ENCODE peak calls at places on chromosome 22, in seven cellular contexts. One of them, this sample, is unnamed.

GRCh38 chr22:45966892-45967365 is 10.0 kb downstream of the WNT7B start:
- DNase-seq in SK-N-SH: no peak
- DNase-seq in GM23248: no peak
- DNase-seq in HCT116: no peak
- DNase-seq in hepatocyte: no peak
- DNase-seq in neural progenitor cell: peak; percentile 75
- DNase-seq in GM23338: peak; percentile 50
- DNase-seq in this sample: no peak

GRCh38 chr22:44473166-44473565 is 24.9 kb downstream of the RTL6 start:
- DNase-seq in SK-N-SH: no peak
- DNase-seq in GM23248: no peak
- DNase-seq in HCT116: no peak
- DNase-seq in hepatocyte: no peak
- DNase-seq in neural progenitor cell: no peak
- DNase-seq in GM23338: no peak
- DNase-seq in this sample: no peak

GRCh38 chr22:28896611-28897010 is 13.2 kb downstream of the ZNRF3 start:
- DNase-seq in SK-N-SH: no peak
- DNase-seq in GM23248: no peak
- DNase-seq in HCT116: no peak
- DNase-seq in hepatocyte: no peak
- DNase-seq in neural progenitor cell: no peak
- DNase-seq in GM23338: peak; percentile 80
- DNase-seq in this sample: no peak

GRCh38 chr22:46025973-46026906 is 49.3 kb upstream of the WNT7B start:
- DNase-seq in SK-N-SH: peak; percentile 29
- DNase-seq in GM23248: no peak
- DNase-seq in HCT116: no peak
- DNase-seq in hepatocyte: no peak
- DNase-seq in neural progenitor cell: no peak
- DNase-seq in GM23338: no peak
- DNase-seq in this sample: no peak

GRCh38 chr22:26322179-26322905 is 106.7 kb upstream of the ASPHD2 start:
- DNase-seq in SK-N-SH: no peak
- DNase-seq in GM23248: peak; percentile 99
- DNase-seq in HCT116: peak; percentile 8
- DNase-seq in hepatocyte: no peak
- DNase-seq in neural progenitor cell: no peak
- DNase-seq in GM23338: no peak
- DNase-seq in this sample: no peak

GRCh38 chr22:49349841-49350381 is 477.8 kb downstream of the BRD1 start:
- DNase-seq in SK-N-SH: no peak
- DNase-seq in GM23248: no peak
- DNase-seq in HCT116: no peak
- DNase-seq in hepatocyte: no peak
- DNase-seq in neural progenitor cell: no peak
- DNase-seq in GM23338: no peak
- DNase-seq in this sample: peak; percentile 25

GRCh38 chr22:44479662-44480061 is 18.4 kb downstream of the RTL6 start:
- DNase-seq in SK-N-SH: no peak
- DNase-seq in GM23248: no peak
- DNase-seq in HCT116: no peak
- DNase-seq in hepatocyte: no peak
- DNase-seq in neural progenitor cell: no peak
- DNase-seq in GM23338: no peak
- DNase-seq in this sample: no peak

GRCh38 chr22:36823177-36823839 is 6.5 kb upstream of the PVALB start:
- DNase-seq in SK-N-SH: no peak
- DNase-seq in GM23248: peak; percentile 21
- DNase-seq in HCT116: no peak
- DNase-seq in hepatocyte: no peak
- DNase-seq in neural progenitor cell: peak; percentile 58
- DNase-seq in GM23338: peak; percentile 81
- DNase-seq in this sample: no peak

GRCh38 chr22:34111210-34111824 is 191.0 kb upstream of the LARGE1 start:
- DNase-seq in SK-N-SH: peak; percentile 48
- DNase-seq in GM23248: peak; percentile 59
- DNase-seq in HCT116: no peak
- DNase-seq in hepatocyte: peak; percentile 71
- DNase-seq in neural progenitor cell: peak; percentile 67
- DNase-seq in GM23338: peak; percentile 80
- DNase-seq in this sample: peak; percentile 50

GRCh38 chr22:41636467-41636866 is 15.4 kb downstream of the XRCC6 start:
- DNase-seq in SK-N-SH: no peak
- DNase-seq in GM23248: peak; percentile 87
- DNase-seq in HCT116: no peak
- DNase-seq in hepatocyte: no peak
- DNase-seq in neural progenitor cell: no peak
- DNase-seq in GM23338: no peak
- DNase-seq in this sample: no peak

GRCh38 chr22:31173386-31174145 is 13.6 kb downstream of the RNF185 start:
- DNase-seq in SK-N-SH: no peak
- DNase-seq in GM23248: peak; percentile 93
- DNase-seq in HCT116: no peak
- DNase-seq in hepatocyte: peak; percentile 29
- DNase-seq in neural progenitor cell: no peak
- DNase-seq in GM23338: no peak
- DNase-seq in this sample: no peak

GRCh38 chr22:50545522-50546325 is at the start of gene KLHDC7B:
- DNase-seq in SK-N-SH: peak; percentile 82
- DNase-seq in GM23248: no peak
- DNase-seq in HCT116: no peak
- DNase-seq in hepatocyte: peak; percentile 16
- DNase-seq in neural progenitor cell: no peak
- DNase-seq in GM23338: no peak
- DNase-seq in this sample: no peak
- H3K4me2 ChIP-seq in SK-N-SH: no peak within 1 kb of the TSS
- H3K4me2 ChIP-seq in GM23248: no peak within 1 kb of the TSS
- H3K4me2 ChIP-seq in HCT116: peak within 1 kb of the TSS; percentile 77
- H3K4me2 ChIP-seq in hepatocyte: peak within 1 kb of the TSS; percentile 87
- H3K4me2 ChIP-seq in neural progenitor cell: no peak within 1 kb of the TSS
- H3K4me2 ChIP-seq in GM23338: no peak within 1 kb of the TSS
- H3K4me2 ChIP-seq in this sample: peak within 1 kb of the TSS; percentile 51

GRCh38 chr22:19580291-19580890 is 56.2 kb upstream of the CLDN5 start:
- DNase-seq in SK-N-SH: no peak
- DNase-seq in GM23248: no peak
- DNase-seq in HCT116: no peak
- DNase-seq in hepatocyte: no peak
- DNase-seq in neural progenitor cell: no peak
- DNase-seq in GM23338: no peak
- DNase-seq in this sample: no peak

GRCh38 chr22:19582033-19582693 is 58.0 kb upstream of the CLDN5 start:
- DNase-seq in SK-N-SH: no peak
- DNase-seq in GM23248: no peak
- DNase-seq in HCT116: no peak
- DNase-seq in hepatocyte: no peak
- DNase-seq in neural progenitor cell: no peak
- DNase-seq in GM23338: no peak
- DNase-seq in this sample: no peak

GRCh38 chr22:19579113-19579811 is 55.1 kb upstream of the CLDN5 start:
- DNase-seq in SK-N-SH: no peak
- DNase-seq in GM23248: no peak
- DNase-seq in HCT116: no peak
- DNase-seq in hepatocyte: no peak
- DNase-seq in neural progenitor cell: no peak
- DNase-seq in GM23338: no peak
- DNase-seq in this sample: peak; percentile 14

GRCh38 chr22:19578180-19579004 is 54.2 kb upstream of the CLDN5 start:
- DNase-seq in SK-N-SH: no peak
- DNase-seq in GM23248: no peak
- DNase-seq in HCT116: no peak
- DNase-seq in hepatocyte: no peak
- DNase-seq in neural progenitor cell: no peak
- DNase-seq in GM23338: no peak
- DNase-seq in this sample: no peak

DNA sequence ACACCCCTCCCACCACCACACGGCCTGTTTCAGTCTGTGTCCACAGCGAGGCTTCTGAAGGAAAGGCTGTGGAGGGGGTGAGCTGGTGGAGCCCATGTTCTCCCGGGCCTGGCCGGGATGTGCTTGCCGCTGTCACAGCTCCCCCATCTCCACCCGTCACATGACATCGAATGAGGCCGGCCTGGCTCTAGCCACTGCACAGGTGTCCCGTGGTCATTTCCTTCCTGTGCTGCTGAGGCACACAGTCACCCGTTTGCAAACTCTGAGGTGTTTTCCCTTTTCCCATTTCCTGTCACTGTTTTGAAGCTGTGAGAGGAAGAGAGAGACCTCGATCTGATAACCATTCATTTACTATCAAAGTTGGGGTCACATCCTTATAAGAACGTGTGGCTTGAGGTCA is 55.7 kb upstream of the CLDN5 start:
- DNase-seq in SK-N-SH: no peak
- DNase-seq in GM23248: no peak
- DNase-seq in HCT116: no peak
- DNase-seq in hepatocyte: no peak
- DNase-seq in neural progenitor cell: no peak
- DNase-seq in GM23338: no peak
- DNase-seq in this sample: peak; percentile 57
- TF ChIP-seq EZH2phosphoT487 in SK-N-SH: no peak
- TF ChIP-seq EZH2phosphoT487 in GM23248: no peak
- TF ChIP-seq EZH2phosphoT487 in HCT116: no peak
- TF ChIP-seq EZH2phosphoT487 in hepatocyte: no peak
- TF ChIP-seq EZH2phosphoT487 in neural progenitor cell: no peak
- TF ChIP-seq EZH2phosphoT487 in GM23338: no peak
- TF ChIP-seq EZH2phosphoT487 in this sample: no peak

DNA sequence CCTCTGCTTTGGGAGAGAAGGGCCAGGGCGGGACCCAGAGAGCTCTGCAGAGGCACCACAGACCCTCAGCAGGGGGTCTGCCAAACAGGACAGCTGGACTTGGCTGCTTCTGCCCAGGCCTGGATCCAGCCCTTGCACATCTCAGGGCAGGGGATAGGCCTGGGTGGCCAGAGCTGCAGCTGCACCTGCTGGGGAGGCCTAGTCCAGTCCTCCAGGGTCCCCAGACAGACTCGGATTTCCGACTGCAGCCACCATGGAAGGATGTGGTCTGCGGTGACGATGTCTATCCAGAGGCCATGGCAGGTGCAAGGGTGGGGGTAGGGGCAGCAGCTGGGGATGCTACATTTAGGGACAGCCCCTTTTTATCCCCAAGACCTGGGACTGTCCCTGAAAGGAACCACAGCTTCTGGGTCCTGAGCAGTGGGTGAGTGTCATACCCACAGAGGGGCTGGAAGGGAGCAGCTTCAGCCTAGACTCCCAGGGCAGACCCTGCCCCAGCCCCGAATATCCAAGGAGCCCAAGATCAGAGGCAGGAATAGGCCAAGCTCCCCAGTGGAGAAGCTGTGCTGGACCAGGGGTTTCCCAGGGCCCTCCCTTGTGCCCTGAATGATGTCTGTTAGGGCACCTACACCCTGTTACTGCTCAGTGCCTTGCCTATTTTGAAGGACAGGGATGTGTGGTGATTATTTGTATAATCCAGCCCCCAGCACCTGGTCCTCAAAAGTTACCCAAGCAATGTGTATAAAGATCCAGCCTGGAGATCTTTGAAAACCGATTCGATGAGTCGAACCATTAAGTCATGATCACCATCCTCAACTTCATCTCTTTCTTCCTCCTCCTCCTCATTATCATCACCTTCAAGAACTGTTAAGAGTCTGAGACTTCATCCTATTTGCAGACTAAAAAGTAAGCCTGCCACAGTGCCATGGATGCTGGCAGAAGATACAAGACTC is 2.5 kb upstream of the IGLL5 start:
- DNase-seq in SK-N-SH: no peak
- DNase-seq in GM23248: no peak
- DNase-seq in HCT116: no peak
- DNase-seq in hepatocyte: no peak
- DNase-seq in neural progenitor cell: no peak
- DNase-seq in GM23338: no peak
- DNase-seq in this sample: peak; percentile 97
- H3K4me1 ChIP-seq in SK-N-SH: no peaks in the 10 kb centered on the region
- H3K4me1 ChIP-seq in GM23248: no peaks in the 10 kb centered on the region
- H3K4me1 ChIP-seq in HCT116: no peaks in the 10 kb centered on the region
- H3K4me1 ChIP-seq in hepatocyte: no peaks in the 10 kb centered on the region
- H3K4me1 ChIP-seq in neural progenitor cell: no peaks in the 10 kb centered on the region
- H3K4me1 ChIP-seq in GM23338: no peaks in the 10 kb centered on the region
- H3K4me1 ChIP-seq in this sample: peaks cover 78% of the 10 kb centered on the region

GRCh38 chr22:21100149-21101032 is 54.6 kb downstream of the LRRC74B start:
- DNase-seq in SK-N-SH: no peak
- DNase-seq in GM23248: peak; percentile 29
- DNase-seq in HCT116: no peak
- DNase-seq in hepatocyte: no peak
- DNase-seq in neural progenitor cell: no peak
- DNase-seq in GM23338: no peak
- DNase-seq in this sample: no peak

GRCh38 chr22:21102659-21103267 is 57.0 kb downstream of the LRRC74B start:
- DNase-seq in SK-N-SH: peak; percentile 88
- DNase-seq in GM23248: peak; percentile 77
- DNase-seq in HCT116: peak; percentile 71
- DNase-seq in hepatocyte: peak; percentile 90
- DNase-seq in neural progenitor cell: peak; percentile 90
- DNase-seq in GM23338: peak; percentile 96
- DNase-seq in this sample: peak; percentile 76

GRCh38 chr22:21103633-21104032 is 57.9 kb downstream of the LRRC74B start:
- DNase-seq in SK-N-SH: no peak
- DNase-seq in GM23248: no peak
- DNase-seq in HCT116: no peak
- DNase-seq in hepatocyte: no peak
- DNase-seq in neural progenitor cell: no peak
- DNase-seq in GM23338: no peak
- DNase-seq in this sample: no peak

GRCh38 chr22:21104126-21104691 is 58.5 kb downstream of the LRRC74B start:
- DNase-seq in SK-N-SH: no peak
- DNase-seq in GM23248: no peak
- DNase-seq in HCT116: no peak
- DNase-seq in hepatocyte: no peak
- DNase-seq in neural progenitor cell: no peak
- DNase-seq in GM23338: no peak
- DNase-seq in this sample: no peak

GRCh38 chr22:21101877-21102638 is 56.3 kb downstream of the LRRC74B start:
- DNase-seq in SK-N-SH: no peak
- DNase-seq in GM23248: peak; percentile 31
- DNase-seq in HCT116: no peak
- DNase-seq in hepatocyte: no peak
- DNase-seq in neural progenitor cell: no peak
- DNase-seq in GM23338: no peak
- DNase-seq in this sample: no peak
- H3K4me2 ChIP-seq in SK-N-SH: no peak overlapping the region
- H3K4me2 ChIP-seq in GM23248: peak overlapping the region; percentile 44
- H3K4me2 ChIP-seq in HCT116: peak overlapping the region; percentile 87
- H3K4me2 ChIP-seq in hepatocyte: no peak overlapping the region
- H3K4me2 ChIP-seq in neural progenitor cell: no peak overlapping the region
- H3K4me2 ChIP-seq in GM23338: no peak overlapping the region
- H3K4me2 ChIP-seq in this sample: no peak overlapping the region

This sample was measured in OCI-LY7.